ENCODE peak calls at places on chromosomes 16 and 17, in nine cellular contexts. S is CD8-positive, alpha-beta T cell; I is B cell; V is K562; F is activated CD4-positive, alpha-beta T cell treated with anti-CD3 and anti-CD28 coated beads, Interleukin-2, amount 50 U/mL, for 48 hours; M is uterus; B is SHP77; A is sigmoid colon; R is head of caudate nucleus. H is an unnamed sample.

GRCh38 chr17:81128774-81129173 is 36.5 kb upstream of the PVALEF start:
- DNase-seq in S (no peak), B (no peak), I (no peak), F (no peak), R (peak), A (no peak), M (no peak), V (no peak), H (no peak)

GRCh38 chr17:79892457-79893236 is 53.4 kb upstream of the CBX4 start:
- DNase-seq in R (no peak), A (peak), S (no peak), I (no peak), F (no peak), V (no peak), M (no peak), B (peak), H (no peak)

GRCh38 chr16:74740795-74741304 is 33.8 kb downstream of the FA2H start:
- DNase-seq in A (peak), M (no peak), I (no peak), F (no peak), S (no peak), B (peak), R (peak), V (no peak), H (no peak)

GRCh38 chr17:18896947-18897346 is 39.0 kb downstream of the PRPSAP2 start:
- DNase-seq in I (no peak), M (no peak), R (no peak), A (no peak), B (no peak), F (no peak), V (no peak), S (no peak), H (no peak)

GRCh38 chr17:66343531-66344078 is 41.2 kb downstream of the PRKCA start:
- DNase-seq in F (no peak), M (no peak), I (no peak), V (peak), A (no peak), S (no peak), R (no peak), B (no peak), H (no peak)

GRCh38 chr16:72809446-72809845 is 238.5 kb downstream of the ZFHX3 start:
- DNase-seq in M (no peak), B (no peak), F (no peak), R (no peak), V (no peak), I (no peak), S (no peak), A (no peak), H (no peak)

GRCh38 chr17:40157972-40158371 is 17.6 kb downstream of the CASC3 start:
- DNase-seq in M (no peak), I (no peak), R (no peak), A (no peak), B (no peak), F (no peak), S (no peak), V (no peak), H (no peak)

GRCh38 chr17:79006001-79006400 is 3.6 kb downstream of the CANT1 start:
- DNase-seq in R (no peak), M (peak), A (peak), V (peak), S (no peak), F (no peak), B (no peak), I (no peak), H (no peak)

GRCh38 chr16:77780378-77780837 is 8.0 kb upstream of the VAT1L start:
- DNase-seq in M (no peak), R (no peak), I (no peak), F (no peak), V (no peak), A (no peak), S (no peak), B (no peak), H (no peak)

GRCh38 chr16:59635674-59636073 is 901.6 kb upstream of the GOT2 start:
- DNase-seq in B (no peak), M (no peak), F (no peak), I (no peak), R (no peak), A (no peak), S (no peak), V (no peak), H (no peak)

GRCh38 chr17:37310940-37311339 is 64.8 kb upstream of the C17orf78 start:
- DNase-seq in F (no peak), I (no peak), B (no peak), M (no peak), A (no peak), S (no peak), R (no peak), V (no peak), H (no peak)

GRCh38 chr16:73886378-73886777 is 410.2 kb upstream of the PSMD7 start:
- DNase-seq in V (no peak), I (no peak), S (no peak), R (no peak), M (no peak), A (no peak), F (no peak), B (no peak), H (no peak)

GRCh38 chr17:65783845-65784334 is 222.4 kb upstream of the AXIN2 start:
- DNase-seq in M (no peak), F (no peak), A (no peak), B (no peak), R (no peak), S (no peak), I (no peak), V (no peak), H (no peak)

GRCh38 chr16:11098601-11099377 is 154.4 kb downstream of the CLEC16A start:
- DNase-seq in A (no peak), F (no peak), V (no peak), I (no peak), S (no peak), M (peak), R (no peak), B (no peak), H (no peak)

GRCh38 chr16:50627419-50627818 is 53.7 kb downstream of the SNX20 start:
- DNase-seq in V (no peak), S (peak), R (no peak), A (peak), I (peak), M (peak), F (peak), B (peak), H (peak)

GRCh38 chr17:33028778-33029177 is 37.1 kb downstream of the SPACA3 start:
- DNase-seq in B (no peak), S (no peak), M (no peak), V (no peak), F (no peak), I (no peak), R (no peak), A (no peak), H (no peak)

GRCh38 chr17:13647551-13647950 is 45.8 kb upstream of the HS3ST3A1 start:
- DNase-seq in S (no peak), A (no peak), M (no peak), B (peak), R (no peak), V (no peak), I (no peak), F (no peak), H (no peak)

GRCh38 chr16:55435387-55435786 is 43.6 kb upstream of the MMP2 start:
- DNase-seq in I (no peak), F (no peak), V (peak), A (no peak), S (no peak), B (no peak), M (no peak), R (no peak), H (no peak)

GRCh38 chr16:11597268-11597690 is 10.6 kb upstream of the LITAF start:
- DNase-seq in V (no peak), F (no peak), M (no peak), S (no peak), B (no peak), I (no peak), A (no peak), R (no peak), H (no peak)

GRCh38 chr16:77888786-77889185 is 100.4 kb downstream of the VAT1L start:
- DNase-seq in I (no peak), S (no peak), R (no peak), M (no peak), B (no peak), F (no peak), A (no peak), V (no peak), H (no peak)

GRCh38 chr17:77382356-77382911 is 241.7 kb downstream of the SEC14L1 start:
- DNase-seq in F (peak), V (no peak), I (no peak), A (no peak), B (no peak), R (no peak), M (no peak), S (peak), H (peak)

GRCh38 chr17:63634163-63634562 is 11.9 kb downstream of the MAP3K3 start:
- DNase-seq in F (no peak), I (no peak), B (no peak), R (no peak), V (peak), A (no peak), S (no peak), M (no peak), H (no peak)

GRCh38 chr17:79721993-79722671 is 8.6 kb upstream of the ENPP7 start:
- DNase-seq in F (no peak), V (peak), M (no peak), I (no peak), R (no peak), B (peak), A (no peak), S (no peak), H (no peak)

GRCh38 chr16:84924339-84925091 is 86.8 kb downstream of the ZDHHC7 start:
- DNase-seq in V (peak), M (peak), A (peak), S (no peak), B (no peak), R (no peak), I (no peak), F (no peak), H (no peak)

GRCh38 chr16:23952128-23953041 is 116.6 kb downstream of the PRKCB start:
- DNase-seq in V (peak), F (peak), R (no peak), M (no peak), S (peak), A (no peak), I (no peak), B (no peak), H (no peak)

GRCh38 chr17:39669897-39670735 is 1.9 kb downstream of the PNMT start:
- DNase-seq in R (no peak), M (no peak), S (no peak), V (no peak), I (no peak), A (no peak), B (no peak), F (no peak), H (no peak)

GRCh38 chr17:6642592-6642991 is 1.7 kb downstream of the TXNDC17 start:
- DNase-seq in A (no peak), I (no peak), F (no peak), B (no peak), R (no peak), V (no peak), M (no peak), S (no peak), H (no peak)

GRCh38 chr16:79076039-79076767 is 524.3 kb downstream of the MAF start:
- DNase-seq in R (no peak), F (peak), I (no peak), A (no peak), M (no peak), S (no peak), V (no peak), B (no peak), H (peak)

GRCh38 chr16:85777583-85778310 is 21.6 kb downstream of the EMC8 start:
- DNase-seq in R (no peak), S (no peak), F (no peak), A (no peak), V (no peak), B (no peak), M (no peak), I (no peak), H (no peak)

GRCh38 chr16:64206877-64207276 is 915.0 kb downstream of the CDH11 start:
- DNase-seq in B (no peak), F (no peak), V (no peak), A (no peak), S (no peak), R (no peak), I (no peak), M (no peak), H (no peak)

GRCh38 chr16:88999457-89000206 is 22.6 kb upstream of the CBFA2T3 start:
- DNase-seq in V (peak), M (no peak), F (peak), R (no peak), I (no peak), A (no peak), B (no peak), S (peak), H (peak)

GRCh38 chr16:14354561-14355351 is 275.3 kb downstream of the PARN start:
- DNase-seq in A (no peak), B (no peak), F (peak), S (no peak), M (no peak), V (no peak), I (peak), R (no peak), H (peak)

GRCh38 chr17:76447931-76448652 is 4.9 kb downstream of the UBE2O start:
- DNase-seq in V (no peak), I (no peak), F (peak), M (no peak), R (no peak), S (no peak), B (no peak), A (no peak), H (no peak)

GRCh38 chr16:88764913-88765349 is 20.1 kb downstream of the PIEZO1 start:
- DNase-seq in V (no peak), M (no peak), I (no peak), B (no peak), A (no peak), F (no peak), R (no peak), S (no peak), H (no peak)

GRCh38 chr17:76022285-76022684 is 4.8 kb downstream of the EVPL start:
- DNase-seq in A (no peak), B (peak), M (no peak), F (no peak), V (no peak), S (no peak), R (no peak), I (no peak), H (no peak)

GRCh38 chr17:2994441-2994840 is 69.0 kb downstream of the OR1D5 start:
- DNase-seq in R (no peak), B (no peak), V (no peak), A (peak), M (no peak), F (no peak), I (no peak), S (no peak), H (no peak)

H was measured in CD4-positive, CD25-positive, alpha-beta regulatory T cell.